ENCODE peak calls at places on chromosomes 12 and 14, in five cellular contexts. G, L, E, A and B are unnamed samples.

GRCh38 chr14:21498540-21499526 is 12.3 kb downstream of the METTL3 start:
- DNase-seq in G (peak), E (no peak), A (no peak), L (no peak), B (no peak)

GRCh38 chr12:54005853-54006699 is 2.7 kb upstream of the HOXC8 start:
- DNase-seq in A (no peak), G (peak), E (peak), L (peak), B (peak)

GRCh38 chr14:54329082-54329695 is 67.6 kb upstream of the CDKN3 start:
- DNase-seq in A (peak), G (peak), E (no peak), L (no peak), B (peak)

GRCh38 chr12:116323696-116324386 is 46.3 kb upstream of the MED13L start:
- DNase-seq in G (no peak), L (no peak), E (no peak), A (no peak), B (no peak)

GRCh38 chr12:68609955-68610434 is 704 bp upstream of the RAP1B start:
- DNase-seq in A (no peak), E (no peak), G (no peak), L (no peak), B (no peak)

GRCh38 chr12:74906224-74906623 is 303.4 kb downstream of the KCNC2 start:
- DNase-seq in A (no peak), E (no peak), L (no peak), G (no peak), B (no peak)

GRCh38 chr12:80936353-80936641 is 1.4 kb downstream of the LIN7A start:
- DNase-seq in L (no peak), A (no peak), E (no peak), G (peak), B (no peak)

GRCh38 chr12:108793756-108794441 is 62.6 kb upstream of the CORO1C start:
- DNase-seq in A (no peak), E (no peak), L (no peak), G (no peak), B (no peak)

GRCh38 chr14:64253672-64254071 is 40.5 kb downstream of the ESR2 start:
- DNase-seq in A (no peak), E (no peak), G (no peak), L (no peak), B (no peak)

GRCh38 chr14:41636492-41637392 is 30.1 kb downstream of the LRFN5 start:
- DNase-seq in G (no peak), A (no peak), L (no peak), E (no peak), B (no peak)

GRCh38 chr14:105348945-105349699 is 34.6 kb downstream of the PACS2 start:
- DNase-seq in E (no peak), A (no peak), G (no peak), L (no peak), B (no peak)

GRCh38 chr12:93135286-93136239 is 206.5 kb upstream of the EEA1 start:
- DNase-seq in G (peak), E (no peak), L (no peak), A (no peak), B (no peak)

GRCh38 chr12:132393245-132393795 is 63.9 kb upstream of the GALNT9 start:
- DNase-seq in E (no peak), A (no peak), L (no peak), G (no peak), B (no peak)